ENCODE peak calls at places on chromosomes 16 and 17, in nine cellular contexts. B is colonic mucosa; I is cardiac muscle cell; X is effector memory CD4-positive, alpha-beta T cell; E is neural progenitor cell; J is PC-9; P is heart left ventricle; D is psoas muscle; S is mesendoderm. A is an unnamed sample.

GRCh38 chr17:77607606-77608005 is 350.9 kb upstream of the TNRC6C start:
- DNase-seq in J (no peak), D (no peak), P (no peak), X (no peak), E (no peak), I (no peak), S (no peak), B (no peak), A (peak; percentile 39)

GRCh38 chr17:82780195-82780594 is 28.3 kb downstream of the TBCD start:
- DNase-seq in E (no peak), S (no peak), J (no peak), I (no peak), P (no peak), X (no peak), D (no peak), B (no peak), A (no peak)

GRCh38 chr16:15950167-15950854 is 895 bp downstream of the ABCC1 start:
- DNase-seq in S (peak; percentile 61), X (peak; percentile 28), E (peak; percentile 87), I (peak; percentile 66), J (no peak), B (peak; percentile 40), D (no peak), P (no peak), A (no peak)

GRCh38 chr17:8789743-8790142 is 9.4 kb downstream of the MFSD6L start:
- DNase-seq in D (no peak), S (peak; percentile 18), P (no peak), I (no peak), X (no peak), J (no peak), B (no peak), E (no peak), A (no peak)

GRCh38 chr16:27798241-27798640 is 248.3 kb downstream of the KATNIP start:
- DNase-seq in J (no peak), B (no peak), P (no peak), D (no peak), E (no peak), I (no peak), S (no peak), X (no peak), A (no peak)

GRCh38 chr16:4556112-4556511 is at the start of gene C16orf96:
- DNase-seq in J (no peak), E (no peak), D (no peak), I (peak; percentile 16), P (no peak), S (peak; percentile 45), B (no peak), X (no peak), A (no peak)

GRCh38 chr16:51119576-51120288 is 31.3 kb downstream of the SALL1 start:
- DNase-seq in E (no peak), B (no peak), J (no peak), S (no peak), I (no peak), P (no peak), X (no peak), D (no peak), A (no peak)

GRCh38 chr16:50407351-50407750 is 38.6 kb upstream of the BRD7 start:
- DNase-seq in P (no peak), S (peak; percentile 63), D (no peak), J (no peak), E (peak; percentile 72), X (no peak), B (no peak), I (no peak), A (no peak)

GRCh38 chr17:9670596-9670995 is 25.3 kb downstream of the USP43 start:
- DNase-seq in J (no peak), P (no peak), S (no peak), E (no peak), B (no peak), D (no peak), X (no peak), I (no peak), A (no peak)

GRCh38 chr17:79951361-79952264 is 84.1 kb downstream of the TBC1D16 start:
- DNase-seq in E (peak; percentile 72), I (peak; percentile 94), S (peak; percentile 45), D (no peak), B (no peak), X (no peak), P (peak; percentile 80), J (no peak), A (peak; percentile 74)

GRCh38 chr17:80836658-80836965 is 155.0 kb upstream of the CHMP6 start:
- DNase-seq in D (no peak), I (no peak), E (no peak), X (no peak), J (no peak), S (no peak), P (peak; percentile 61), B (no peak), A (no peak)

GRCh38 chr17:62562656-62563055 is 64.8 kb upstream of the MRC2 start:
- DNase-seq in X (no peak), S (no peak), D (no peak), P (no peak), I (peak; percentile 78), B (peak; percentile 31), E (no peak), J (peak; percentile 42), A (no peak)

DNA sequence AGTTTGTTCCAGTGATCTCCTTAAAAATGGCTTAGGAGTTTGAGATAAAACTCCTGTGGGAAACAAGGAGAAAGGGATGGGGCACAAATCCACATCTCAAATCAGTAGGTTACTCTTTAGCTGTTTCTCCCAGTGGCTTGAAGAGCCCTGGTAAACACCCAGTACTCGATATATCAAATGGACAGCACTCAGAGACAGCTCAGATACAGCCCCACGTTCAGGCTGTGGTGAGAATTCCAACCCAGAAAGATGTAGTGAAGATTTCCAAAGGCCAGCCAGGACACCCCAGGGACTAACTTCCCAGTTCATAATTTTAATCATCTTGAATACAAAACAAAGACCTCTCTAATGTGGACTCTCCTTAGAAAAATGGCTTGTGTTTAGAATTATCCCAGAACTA is 6.4 kb upstream of the VEZF1 start:
- DNase-seq in J (no peak), B (no peak), P (no peak), S (no peak), D (no peak), I (no peak), E (no peak), X (no peak), A (no peak)
- H3K27ac ChIP-seq in J (no peak overlapping the region), B (no peak overlapping the region), P (no peak overlapping the region), S (no peak overlapping the region), D (peak overlapping the region; percentile 94), I (no peak overlapping the region), E (peak overlapping the region; percentile 27), X (no peak overlapping the region), A (no peak overlapping the region)

GRCh38 chr16:1194665-1195392 is 30.2 kb downstream of the TPSG1 start:
- DNase-seq in J (no peak), S (no peak), P (no peak), D (no peak), I (no peak), E (peak; percentile 67), X (no peak), B (peak; percentile 24), A (no peak)

GRCh38 chr16:1192384-1193073 is 32.5 kb downstream of the TPSG1 start:
- DNase-seq in X (no peak), J (no peak), I (no peak), S (no peak), P (no peak), E (no peak), D (no peak), B (no peak), A (no peak)

GRCh38 chr16:1193825-1194581 is 31.1 kb downstream of the TPSG1 start:
- DNase-seq in S (no peak), P (no peak), D (no peak), E (no peak), J (no peak), I (no peak), X (no peak), B (no peak), A (no peak)

GRCh38 chr16:1195393-1195666 is 29.7 kb downstream of the TPSG1 start:
- DNase-seq in E (no peak), I (no peak), J (no peak), X (no peak), B (no peak), D (no peak), P (no peak), S (no peak), A (no peak)

DNA sequence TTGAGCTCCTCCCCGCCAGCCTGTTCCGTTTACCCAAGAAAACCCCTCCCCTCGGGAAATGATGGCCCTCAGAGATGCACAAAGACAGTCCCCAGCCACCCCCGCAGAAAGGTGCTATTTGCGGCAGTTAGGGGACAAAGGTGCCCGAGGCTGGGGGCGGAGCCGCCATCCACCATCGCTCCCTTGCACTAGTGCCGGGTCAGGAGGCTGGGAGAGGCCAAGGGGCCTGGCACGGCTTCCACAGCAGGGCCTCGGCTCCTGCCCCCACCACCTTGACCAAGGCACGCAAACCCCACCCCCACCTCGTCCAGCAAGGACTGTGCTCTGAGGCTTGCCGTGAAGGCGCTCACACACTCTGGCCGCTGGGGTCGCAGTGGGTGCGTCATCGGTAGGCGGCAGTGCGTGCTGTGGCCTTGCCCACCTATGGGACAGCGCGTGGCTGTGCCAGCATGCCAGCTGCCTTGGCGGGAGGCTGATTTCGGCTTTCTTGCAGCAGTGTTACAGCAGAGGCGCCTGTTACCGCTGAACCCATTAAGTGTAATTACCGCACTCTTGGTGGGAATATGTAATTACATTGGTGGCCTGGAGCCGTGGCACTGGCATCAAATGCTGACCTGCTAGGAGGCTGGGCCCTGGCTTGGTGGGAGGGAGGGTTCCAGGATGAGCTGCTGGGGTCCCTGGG is 31.8 kb downstream of the TPSG1 start:
- DNase-seq in E (no peak), J (no peak), S (no peak), I (no peak), X (no peak), B (no peak), P (no peak), D (no peak), A (no peak)
- H3K27ac ChIP-seq in E (no peak overlapping the region), J (no peak overlapping the region), S (no peak overlapping the region), I (no peak overlapping the region), X (no peak overlapping the region), B (no peak overlapping the region), P (no peak overlapping the region), D (no peak overlapping the region), A (no peak overlapping the region)

GRCh38 chr17:75490173-75490743 is 25.1 kb downstream of the CASKIN2 start:
- DNase-seq in X (no peak), S (no peak), D (no peak), E (no peak), P (peak; percentile 63), B (peak; percentile 74), J (no peak), I (no peak), A (no peak)
- H3K27ac ChIP-seq in X (no peak overlapping the region), S (no peak overlapping the region), D (peak overlapping the region; percentile 76), E (no peak overlapping the region), P (peak overlapping the region; percentile 70), B (peak overlapping the region; percentile 64), J (no peak overlapping the region), I (no peak overlapping the region), A (peak overlapping the region; percentile 60)

DNA sequence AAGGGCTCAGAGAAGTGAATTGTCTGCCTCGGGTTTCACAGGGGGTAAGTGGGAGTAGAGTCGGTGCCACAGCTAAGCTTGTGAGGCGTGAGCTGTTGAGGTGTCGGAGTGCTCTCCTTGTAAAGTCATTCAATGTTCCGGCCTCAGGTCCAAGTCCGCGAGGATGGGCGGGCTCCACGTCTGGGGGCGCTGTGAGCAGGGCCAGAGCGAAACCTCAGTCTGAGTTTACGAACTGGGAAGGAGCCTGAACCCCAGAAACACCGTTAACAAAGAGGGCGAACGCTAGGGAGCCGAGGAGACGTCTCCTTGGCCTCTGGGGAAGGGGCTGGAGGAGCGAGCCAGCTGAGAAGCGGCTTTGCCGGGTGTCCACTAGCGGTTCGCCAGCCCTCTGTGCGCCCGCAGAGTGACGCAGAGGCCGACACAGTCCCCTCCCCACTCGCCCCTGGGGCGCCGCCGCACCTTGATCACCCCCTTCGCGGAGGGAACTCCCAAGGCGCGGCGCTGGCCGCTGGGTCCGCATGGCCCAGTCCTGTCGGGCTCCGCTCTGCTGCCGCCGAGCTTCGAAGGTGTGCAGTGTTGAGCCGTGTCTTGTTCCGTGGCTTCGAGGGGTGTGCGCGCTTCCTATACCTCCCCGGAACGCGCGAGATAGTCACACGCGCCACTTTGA is 4.9 kb downstream of the IRX3 start:
- DNase-seq in S (peak; percentile 12), E (peak; percentile 47), B (no peak), D (no peak), P (peak; percentile 68), I (no peak), X (no peak), J (no peak), A (peak; percentile 78)
- H3K27ac ChIP-seq in S (no peak overlapping the region), E (no peak overlapping the region), B (no peak overlapping the region), D (no peak overlapping the region), P (peak overlapping the region; percentile 68), I (peak overlapping the region; percentile 99), X (no peak overlapping the region), J (no peak overlapping the region), A (peak overlapping the region; percentile 81)